ENCODE peak calls at places on chromosome 13, in five cellular contexts. H, W, O, E and Z are unnamed samples.

GRCh38 chr13:42215578-42216421 is 56.2 kb upstream of the AKAP11 start:
- DNase-seq in H (no peak), E (no peak), O (no peak), W (no peak), Z (peak)

GRCh38 chr13:101730420-101731000 is 278.0 kb downstream of the ITGBL1 start:
- DNase-seq in H (no peak), O (no peak), W (no peak), E (no peak), Z (no peak)

GRCh38 chr13:98775844-98776598 is 23.5 kb upstream of the SLC15A1 start:
- DNase-seq in W (no peak), E (peak), O (no peak), H (no peak), Z (peak)

GRCh38 chr13:113114511-113115362 is 7.9 kb upstream of the F10 start:
- DNase-seq in W (no peak), H (no peak), E (no peak), O (no peak), Z (no peak)

GRCh38 chr13:42041017-42041683 is 7.3 kb upstream of the DGKH start:
- DNase-seq in E (no peak), O (peak), H (no peak), W (no peak), Z (no peak)

GRCh38 chr13:69565334-69565733 is 542.3 kb upstream of the ATXN8OS start:
- DNase-seq in H (no peak), E (no peak), O (no peak), W (no peak), Z (peak)

GRCh38 chr13:85806553-85807175 is 7.4 kb upstream of the SLITRK6 start:
- DNase-seq in O (no peak), H (no peak), E (peak), W (no peak), Z (peak)

GRCh38 chr13:68938639-68939038 is 1169.0 kb upstream of the ATXN8OS start:
- DNase-seq in W (no peak), E (no peak), O (no peak), H (no peak), Z (no peak)

GRCh38 chr13:74575729-74576125 is 441.5 kb upstream of the KLF12 start:
- DNase-seq in H (peak), E (no peak), W (no peak), O (peak), Z (no peak)

GRCh38 chr13:19345158-19345557 is 163.5 kb upstream of the TUBA3C start:
- DNase-seq in H (no peak), E (no peak), W (no peak), O (no peak), Z (no peak)

GRCh38 chr13:110856941-110857835 is 57.7 kb downstream of the ANKRD10 start:
- DNase-seq in W (no peak), O (no peak), H (no peak), E (no peak), Z (no peak)

GRCh38 chr13:25069236-25069635 is 26.7 kb upstream of the PABPC3 start:
- DNase-seq in E (no peak), O (no peak), W (no peak), H (no peak), Z (no peak)

GRCh38 chr13:113812140-113813036 is 51.5 kb downstream of the GAS6 start:
- DNase-seq in O (no peak), E (no peak), H (no peak), W (no peak), Z (no peak)

GRCh38 chr13:100610399-100611347 is 22.1 kb upstream of the GGACT start:
- DNase-seq in E (no peak), W (no peak), H (no peak), O (no peak), Z (no peak)

GRCh38 chr13:109012115-109012514 is 382.7 kb downstream of the MYO16 start:
- DNase-seq in O (no peak), E (no peak), W (no peak), H (no peak), Z (no peak)

GRCh38 chr13:50993908-50994307 is 84.3 kb downstream of the RNASEH2B start:
- DNase-seq in E (no peak), O (no peak), H (no peak), W (no peak), Z (no peak)

GRCh38 chr13:46751811-46752635 is 44.9 kb downstream of the ESD start:
- DNase-seq in W (no peak), H (peak), E (no peak), O (no peak), Z (no peak)

GRCh38 chr13:47459512-47459911 is 541.6 kb downstream of the SUCLA2 start:
- DNase-seq in W (no peak), O (no peak), E (no peak), H (no peak), Z (no peak)

GRCh38 chr13:35496761-35497386 is 20.4 kb upstream of the MAB21L1 start:
- DNase-seq in O (no peak), W (no peak), H (no peak), E (no peak), Z (no peak)

GRCh38 chr13:30255696-30256095 is 51.7 kb downstream of the KATNAL1 start:
- DNase-seq in W (no peak), H (no peak), E (no peak), O (no peak), Z (no peak)

GRCh38 chr13:64377606-64378005 is 2852.5 kb downstream of the PCDH9 start:
- DNase-seq in O (no peak), W (no peak), E (no peak), H (no peak), Z (no peak)

GRCh38 chr13:73173160-73173905 is 114.5 kb downstream of the KLF5 start:
- DNase-seq in O (no peak), H (no peak), W (no peak), E (no peak), Z (no peak)

GRCh38 chr13:109869312-109870237 is 83.2 kb upstream of the IRS2 start:
- DNase-seq in H (no peak), O (no peak), W (no peak), E (no peak), Z (no peak)

GRCh38 chr13:52128714-52129700 is at the start of gene NEK5:
- DNase-seq in W (no peak), E (no peak), O (peak), H (peak), Z (peak)

GRCh38 chr13:59734393-59734792 is 429.3 kb downstream of the DIAPH3 start:
- DNase-seq in E (no peak), W (no peak), H (no peak), O (no peak), Z (no peak)

GRCh38 chr13:24381539-24382265 is 72.3 kb downstream of the C1QTNF9 start:
- DNase-seq in H (no peak), O (no peak), E (no peak), W (no peak), Z (no peak)

GRCh38 chr13:99221567-99222239 is 21.0 kb downstream of the UBAC2 start:
- DNase-seq in W (no peak), H (no peak), E (no peak), O (no peak), Z (no peak)

GRCh38 chr13:19069684-19070397 is 111.8 kb downstream of the TUBA3C start:
- DNase-seq in H (no peak), E (no peak), O (no peak), W (no peak), Z (no peak)

GRCh38 chr13:28805193-28805819 is 14.8 kb upstream of the MTUS2 start:
- DNase-seq in H (no peak), O (no peak), W (no peak), E (no peak), Z (no peak)

GRCh38 chr13:40576369-40576768 is 90.1 kb downstream of the FOXO1 start:
- DNase-seq in H (no peak), E (no peak), W (no peak), O (no peak), Z (no peak)

GRCh38 chr13:97241761-97242160 is 19.6 kb downstream of the MBNL2 start:
- DNase-seq in O (no peak), W (no peak), E (no peak), H (no peak), Z (no peak)

GRCh38 chr13:51229731-51230130 is 7.5 kb downstream of the FAM124A start:
- DNase-seq in O (no peak), E (no peak), W (no peak), H (no peak), Z (no peak)